ENCODE peak calls at places on chromosomes 1 and 21, in nine cellular contexts. Q is adipocyte, A is RPMI7951, L is left ventricle myocardium inferior, S is HTR-8/SVneo, Z is OCI-LY7, D is posterior cingulate gyrus, G is Right ventricle myocardium superior, O is NCI-H69. J is an unnamed sample.

GRCh38 chr1:193417420-193417819 is 231.0 kb upstream of the B3GALT2 start:
- DNase-seq in Q (peak), A (peak), L (no peak), S (no peak), Z (no peak), D (no peak), G (no peak), O (no peak), J (no peak)

GRCh38 chr21:46556802-46557201 is 48.1 kb downstream of the S100B start:
- DNase-seq in Q (no peak), A (no peak), L (no peak), S (no peak), Z (no peak), D (no peak), G (no peak), O (no peak), J (no peak)

GRCh38 chr1:181135815-181136737 is 47.6 kb downstream of the IER5 start:
- DNase-seq in Q (peak), A (peak), L (no peak), S (no peak), Z (no peak), D (no peak), G (no peak), O (no peak), J (no peak)

GRCh38 chr1:209850342-209850979 is 22.7 kb downstream of the UTP25 start:
- DNase-seq in Q (peak), A (peak), L (peak), S (peak), Z (peak), D (peak), G (no peak), O (peak), J (no peak)

GRCh38 chr1:56409112-56409691 is 170.2 kb downstream of the PLPP3 start:
- DNase-seq in Q (no peak), A (no peak), L (peak), S (no peak), Z (peak), D (no peak), G (peak), O (peak), J (peak)

GRCh38 chr1:200925821-200926220 is 31.1 kb downstream of the INAVA start:
- DNase-seq in Q (no peak), A (peak), L (no peak), S (no peak), Z (no peak), D (no peak), G (no peak), O (no peak), J (no peak)

GRCh38 chr1:9721606-9722377 is 70.3 kb downstream of the PIK3CD start:
- DNase-seq in Q (peak), A (no peak), L (no peak), S (peak), Z (peak), D (peak), G (no peak), O (peak), J (no peak)

GRCh38 chr1:66266350-66266749 is 267.6 kb upstream of the SGIP1 start:
- DNase-seq in Q (no peak), A (peak), L (no peak), S (no peak), Z (no peak), D (no peak), G (no peak), O (no peak), J (no peak)

GRCh38 chr21:45931397-45931969 is 50.1 kb upstream of the COL6A1 start:
- DNase-seq in Q (no peak), A (no peak), L (no peak), S (no peak), Z (no peak), D (no peak), G (no peak), O (no peak), J (no peak)

GRCh38 chr1:19462781-19463180 is 22.6 kb downstream of the CAPZB start:
- DNase-seq in Q (no peak), A (no peak), L (no peak), S (no peak), Z (no peak), D (no peak), G (no peak), O (no peak), J (no peak)

GRCh38 chr21:26961704-26962103 is 5.2 kb downstream of the ADAMTS5 start:
- DNase-seq in Q (no peak), A (no peak), L (no peak), S (no peak), Z (no peak), D (no peak), G (no peak), O (peak), J (no peak)

GRCh38 chr1:51344602-51345299 is 14.4 kb upstream of the TTC39A start:
- DNase-seq in Q (no peak), A (no peak), L (no peak), S (no peak), Z (no peak), D (no peak), G (no peak), O (peak), J (no peak)